ENCODE peak calls at places on chromosome 16, in seven cellular contexts. Y, C, K, I, P, Z and Q are unnamed samples.

GRCh38 chr16:70437582-70438324 is 1.1 kb downstream of the ST3GAL2 start:
- DNase-seq in Y (no peak), C (no peak), K (no peak), I (no peak), P (no peak), Z (peak; percentile 31), Q (no peak)

GRCh38 chr16:78363843-78364242 is 264.4 kb downstream of the WWOX start:
- DNase-seq in Y (no peak), C (no peak), K (no peak), I (no peak), P (no peak), Z (no peak), Q (no peak)

GRCh38 chr16:77967054-77968035 is 55.0 kb upstream of the CLEC3A start:
- DNase-seq in Y (no peak), C (no peak), K (no peak), I (no peak), P (no peak), Z (no peak), Q (no peak)

GRCh38 chr16:8572919-8573724 is 17.2 kb downstream of the TMEM114 start:
- DNase-seq in Y (no peak), C (no peak), K (no peak), I (no peak), P (no peak), Z (peak; percentile 24), Q (no peak)

GRCh38 chr16:57358527-57359095 is at the start of gene CCL22:
- DNase-seq in Y (no peak), C (no peak), K (no peak), I (no peak), P (no peak), Z (peak; percentile 47), Q (no peak)

GRCh38 chr16:71894921-71895678 is at the start of gene IST1:
- DNase-seq in Y (peak; percentile 99), C (peak; percentile 99), K (peak; percentile 90), I (peak; percentile 98), P (peak; percentile 96), Z (peak; percentile 99), Q (peak; percentile 97)

GRCh38 chr16:11078812-11079459 is 134.6 kb downstream of the CLEC16A start:
- DNase-seq in Y (no peak), C (no peak), K (no peak), I (no peak), P (no peak), Z (no peak), Q (no peak)

GRCh38 chr16:22194707-22195444 is 11.2 kb upstream of the EEF2K start:
- DNase-seq in Y (no peak), C (no peak), K (no peak), I (no peak), P (no peak), Z (no peak), Q (no peak)

GRCh38 chr16:59773330-59773729 is 1039.2 kb upstream of the GOT2 start:
- DNase-seq in Y (no peak), C (no peak), K (no peak), I (no peak), P (no peak), Z (no peak), Q (no peak)

GRCh38 chr16:228151-228855 is 946 bp downstream of the LUC7L start:
- DNase-seq in Y (no peak), C (no peak), K (no peak), I (no peak), P (no peak), Z (no peak), Q (no peak)

GRCh38 chr16:10957771-10958486 is 13.6 kb downstream of the CLEC16A start:
- DNase-seq in Y (no peak), C (no peak), K (no peak), I (no peak), P (no peak), Z (peak; percentile 52), Q (no peak)

GRCh38 chr16:69563605-69564580 is 1.9 kb upstream of the NFAT5 start:
- DNase-seq in Y (no peak), C (no peak), K (no peak), I (no peak), P (no peak), Z (peak; percentile 75), Q (peak; percentile 45)

GRCh38 chr16:89106533-89107208 is 13.0 kb downstream of the ACSF3 start:
- DNase-seq in Y (no peak), C (no peak), K (no peak), I (no peak), P (no peak), Z (no peak), Q (no peak)

GRCh38 chr16:73056911-73057310 is 9.0 kb upstream of the ZFHX3 start:
- DNase-seq in Y (no peak), C (no peak), K (no peak), I (no peak), P (no peak), Z (no peak), Q (no peak)

GRCh38 chr16:88839026-88839529 is 17.7 kb downstream of the GALNS start:
- DNase-seq in Y (no peak), C (no peak), K (no peak), I (no peak), P (no peak), Z (no peak), Q (no peak)

GRCh38 chr16:53664724-53665345 is 38.8 kb downstream of the RPGRIP1L start:
- DNase-seq in Y (no peak), C (no peak), K (no peak), I (no peak), P (no peak), Z (peak; percentile 38), Q (no peak)

GRCh38 chr16:31187808-31188189 is 7.9 kb downstream of the FUS start:
- DNase-seq in Y (no peak), C (no peak), K (no peak), I (no peak), P (no peak), Z (no peak), Q (no peak)

GRCh38 chr16:13110124-13110796 is 208.9 kb downstream of the SHISA9 start:
- DNase-seq in Y (no peak), C (no peak), K (no peak), I (no peak), P (no peak), Z (no peak), Q (no peak)

GRCh38 chr16:8850279-8850885 is 18.4 kb downstream of the CARHSP1 start:
- DNase-seq in Y (peak; percentile 78), C (no peak), K (peak; percentile 47), I (no peak), P (no peak), Z (no peak), Q (no peak)

GRCh38 chr16:57852189-57852588 is 49.9 kb upstream of the KIFC3 start:
- DNase-seq in Y (no peak), C (no peak), K (no peak), I (no peak), P (no peak), Z (no peak), Q (no peak)

GRCh38 chr16:4298761-4299522 is 16.9 kb upstream of the GLIS2 start:
- DNase-seq in Y (peak; percentile 82), C (peak; percentile 95), K (peak; percentile 71), I (no peak), P (no peak), Z (no peak), Q (no peak)